ENCODE peak calls at places on chromosomes 12 and 14, in five cellular contexts. V, Y, C, E and M are unnamed samples. For H3K4me1, the result is how much of the 10 kb centered on the place peaks cover.

GRCh38 chr12:52063986-52064649 is 5.7 kb upstream of the ATG101 start:
- DNase-seq in V (no peak), Y (peak), C (no peak), E (no peak), M (no peak)

GRCh38 chr12:122411537-122411936 is 10.9 kb downstream of the CLIP1 start:
- DNase-seq in V (no peak), Y (no peak), C (no peak), E (no peak), M (no peak)

GRCh38 chr14:103889313-103890051 is 38.8 kb upstream of the TDRD9 start:
- DNase-seq in V (no peak), Y (no peak), C (no peak), E (peak), M (no peak)

GRCh38 chr12:108810636-108811035 is 46.7 kb downstream of the SSH1 start:
- DNase-seq in V (no peak), Y (no peak), C (no peak), E (no peak), M (no peak)

GRCh38 chr12:124049451-124050094 is 76.6 kb downstream of the ZNF664 start:
- DNase-seq in V (no peak), Y (peak), C (no peak), E (no peak), M (no peak)

GRCh38 chr12:68610435-68611093 is at the start of gene RAP1B:
- DNase-seq in V (peak), Y (peak), C (peak), E (peak), M (peak)

GRCh38 chr12:126390969-126391566 is 1325.8 kb downstream of the AACS start:
- DNase-seq in V (no peak), Y (no peak), C (no peak), E (no peak), M (no peak)

GRCh38 chr12:68785358-68785757 is 22.6 kb upstream of the MDM2 start:
- DNase-seq in V (no peak), Y (no peak), C (no peak), E (no peak), M (no peak)

GRCh38 chr14:65847065-65847847 is 434.7 kb downstream of the FUT8 start:
- DNase-seq in V (no peak), Y (no peak), C (no peak), E (no peak), M (no peak)

GRCh38 chr14:85532981-85533820 is 3.3 kb downstream of the FLRT2 start:
- DNase-seq in V (peak), Y (peak), C (no peak), E (peak), M (peak)

GRCh38 chr12:62135553-62136200 is 124.5 kb upstream of the USP15 start:
- DNase-seq in V (no peak), Y (no peak), C (no peak), E (no peak), M (no peak)

GRCh38 chr12:52151153-52151858 is 40.5 kb downstream of the KRT80 start:
- DNase-seq in V (no peak), Y (no peak), C (no peak), E (no peak), M (no peak)

GRCh38 chr12:13196302-13196921 is at the start of gene EMP1:
- DNase-seq in V (peak), Y (peak), C (peak), E (peak), M (no peak)

GRCh38 chr12:88325076-88325827 is 183.1 kb downstream of the TMTC3 start:
- DNase-seq in V (no peak), Y (peak), C (no peak), E (no peak), M (no peak)

GRCh38 chr14:43914041-43914693 is 592.9 kb downstream of the FSCB start:
- DNase-seq in V (no peak), Y (no peak), C (no peak), E (no peak), M (no peak)

GRCh38 chr14:33945329-33945728 is 5.5 kb downstream of the EGLN3 start:
- DNase-seq in V (no peak), Y (no peak), C (no peak), E (no peak), M (no peak)

GRCh38 chr12:68175566-68176033 is 16.1 kb upstream of the IFNG start:
- DNase-seq in V (no peak), Y (no peak), C (no peak), E (no peak), M (no peak)

GRCh38 chr14:76844223-76844622 is 18.0 kb downstream of the LRRC74A start:
- DNase-seq in V (no peak), Y (peak), C (peak), E (peak), M (peak)

GRCh38 chr14:31894351-31894750 is 182.8 kb upstream of the ARHGAP5 start:
- DNase-seq in V (no peak), Y (no peak), C (no peak), E (no peak), M (no peak)

DNA sequence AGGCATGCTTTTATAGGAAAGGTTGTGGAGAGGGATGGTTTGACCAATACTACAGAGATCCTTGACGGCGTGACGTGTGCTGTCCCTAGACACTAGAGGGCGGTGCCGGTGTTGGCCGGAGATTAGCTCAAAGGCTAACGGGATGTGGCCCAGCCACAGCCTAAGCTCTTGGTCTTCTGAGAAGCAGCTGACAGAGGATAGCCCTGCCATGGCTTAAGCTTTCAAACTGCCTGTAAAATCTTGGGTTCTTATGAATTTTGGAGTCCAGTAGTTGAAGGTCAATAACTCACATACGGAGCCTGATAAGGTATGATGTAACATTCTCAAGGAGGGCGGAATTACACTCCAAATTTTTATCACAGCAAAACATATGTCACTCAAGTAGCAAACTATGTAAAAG is 515.7 kb upstream of the ATXN7L3B start:
- DNase-seq in V (no peak), Y (peak), C (peak), E (peak), M (peak)
- TF ChIP-seq CTCF in V (no peak), Y (peak), C (peak), E (no peak), M (peak)

DNA sequence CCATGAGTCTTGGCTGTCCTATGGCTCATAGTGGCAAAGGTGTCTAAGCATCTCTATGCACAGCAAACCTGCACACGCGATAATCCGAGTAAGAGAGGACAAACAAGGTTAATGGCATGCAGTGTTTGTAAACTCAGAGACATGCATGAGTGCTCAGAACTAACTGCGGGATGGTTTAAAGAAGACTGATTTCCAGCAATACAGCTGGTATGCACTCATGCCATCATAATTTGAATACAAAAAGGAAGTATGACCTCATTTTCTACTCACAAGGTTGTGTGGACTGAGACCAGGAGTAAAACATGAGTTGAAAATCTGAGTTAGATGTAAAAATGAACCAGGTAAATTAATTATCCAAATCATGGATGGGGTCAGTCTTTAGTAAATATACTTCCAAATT is 16.5 kb upstream of the TCP11L2 start:
- DNase-seq in V (no peak), Y (no peak), C (no peak), E (no peak), M (no peak)
- TF ChIP-seq POLR2AphosphoS5 in V (no peak), Y (no peak), C (no peak), E (no peak), M (no peak)

GRCh38 chr12:6229224-6229748 is 29.1 kb downstream of the CD9 start:
- DNase-seq in V (peak), Y (no peak), C (no peak), E (peak), M (no peak)
- H3K4me1 ChIP-seq in V (half or more), Y (half or more), C (under half), E (half or more), M (under half)

GRCh38 chr14:100900837-100901390 is 2.6 kb downstream of the RTL1 start:
- DNase-seq in V (peak), Y (peak), C (peak), E (no peak), M (peak)
- TF ChIP-seq CTCF in V (no peak), Y (peak), C (peak), E (no peak), M (peak)

GRCh38 chr14:100076133-100076532 is 10.9 kb downstream of the EVL start:
- DNase-seq in V (no peak), Y (no peak), C (peak), E (no peak), M (peak)
- TF ChIP-seq POLR2AphosphoS5 in V (no peak), Y (no peak), C (no peak), E (no peak), M (no peak)

GRCh38 chr14:81533536-81534343 is at the start of gene SEL1L:
- DNase-seq in V (peak), Y (peak), C (peak), E (peak), M (peak)
- H3K4me1 ChIP-seq in V (under half), Y (under half), C (under half), E (half or more), M (under half)

GRCh38 chr12:131949431-131950181 is at the start of gene EP400:
- DNase-seq in V (peak), Y (peak), C (peak), E (peak), M (peak)
- TF ChIP-seq CTCF in V (peak), Y (peak), C (peak), E (no peak), M (peak)

GRCh38 chr12:75503459-75503858 is 8.0 kb downstream of the KRR1 start:
- DNase-seq in V (no peak), Y (no peak), C (no peak), E (no peak), M (no peak)
- TF ChIP-seq POLR2AphosphoS5 in V (no peak), Y (no peak), C (no peak), E (no peak), M (no peak)

DNA sequence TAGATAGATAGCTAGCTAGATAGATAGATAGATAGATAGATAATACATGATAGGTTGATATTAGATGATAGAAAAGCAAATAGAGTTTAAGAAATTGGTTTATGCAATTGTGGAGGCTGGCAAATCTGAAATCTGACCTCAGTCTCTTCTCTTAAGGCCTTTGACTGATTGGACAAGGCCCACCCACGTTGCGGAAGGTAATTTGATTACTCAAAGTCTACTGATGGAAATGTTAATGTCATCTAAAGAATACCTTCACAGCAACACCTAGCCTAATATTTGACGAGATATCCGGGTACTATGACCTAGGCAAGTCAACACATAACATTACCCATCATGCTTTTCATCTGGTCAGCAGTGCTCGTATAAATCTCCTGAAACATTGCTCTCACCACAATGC is 190.4 kb downstream of the ZFP36L1 start:
- DNase-seq in V (no peak), Y (no peak), C (no peak), E (no peak), M (no peak)
- H3K4me1 ChIP-seq in V (under half), Y (under half), C (under half), E (under half), M (under half)